ENCODE peak calls at places on chromosomes 7 and 10, in ten cellular contexts. A is neural crest cell, C is choroid plexus epithelial cell, Y is HL-60, Q is kidney, W is endothelial cell, B is cardiac muscle cell, H is hepatocyte, S is foreskin fibroblast, P is astrocyte of the cerebellum. Z is an unnamed sample.

GRCh38 chr7:95441042-95441823 is 6.4 kb upstream of the PON2 start:
- DNase-seq in Q (no peak), H (peak), P (no peak), Y (no peak), W (no peak), A (no peak), B (no peak), S (no peak), C (no peak), Z (no peak)

GRCh38 chr7:106369816-106370215 is 85.0 kb upstream of the NAMPT start:
- DNase-seq in Y (no peak), W (no peak), P (no peak), Q (no peak), B (no peak), C (no peak), A (no peak), S (no peak), H (no peak), Z (no peak)

GRCh38 chr10:104735036-104735435 is 93.9 kb downstream of the SORCS3 start:
- DNase-seq in P (no peak), Y (no peak), H (no peak), B (peak), W (peak), A (no peak), C (no peak), S (no peak), Q (no peak), Z (no peak)

GRCh38 chr7:35893649-35894048 is 92.8 kb downstream of the SEPTIN7 start:
- DNase-seq in Y (no peak), Q (no peak), P (no peak), B (no peak), W (no peak), A (no peak), S (no peak), C (no peak), H (no peak), Z (no peak)

GRCh38 chr7:116753130-116753529 is 81.1 kb downstream of the MET start:
- DNase-seq in Q (no peak), A (no peak), S (no peak), B (no peak), C (no peak), P (no peak), W (no peak), Y (no peak), H (no peak), Z (no peak)

GRCh38 chr10:26090762-26091161 is 125.8 kb upstream of the GAD2 start:
- DNase-seq in S (no peak), Y (no peak), H (no peak), C (no peak), Q (no peak), P (no peak), W (no peak), A (no peak), B (no peak), Z (no peak)

GRCh38 chr7:148963583-148964509 is 64.5 kb downstream of the PDIA4 start:
- DNase-seq in Q (peak), C (peak), A (no peak), H (no peak), P (no peak), B (no peak), S (no peak), Y (no peak), W (peak), Z (no peak)

GRCh38 chr7:147279951-147280350 is 1163.3 kb downstream of the CNTNAP2 start:
- DNase-seq in S (no peak), H (no peak), Y (no peak), Q (no peak), P (no peak), C (no peak), B (no peak), A (no peak), W (no peak), Z (no peak)

GRCh38 chr7:43281268-43281667 is 168.8 kb downstream of the HECW1 start:
- DNase-seq in Y (no peak), W (no peak), C (no peak), P (no peak), H (no peak), Q (no peak), B (no peak), S (no peak), A (no peak), Z (no peak)

GRCh38 chr7:129222064-129222463 is 2.8 kb upstream of the AHCYL2 start:
- DNase-seq in Q (no peak), C (peak), Y (no peak), S (no peak), H (no peak), W (peak), A (no peak), P (no peak), B (no peak), Z (no peak)

GRCh38 chr10:14560794-14561765 is 213.6 kb downstream of the FAM107B start:
- DNase-seq in P (no peak), Q (no peak), H (no peak), B (no peak), C (no peak), Y (peak), W (no peak), S (no peak), A (no peak), Z (no peak)

GRCh38 chr10:26835025-26835424 is 25.7 kb downstream of the ABI1 start:
- DNase-seq in S (no peak), Q (no peak), A (no peak), C (no peak), P (no peak), H (no peak), Y (no peak), B (no peak), W (no peak), Z (no peak)

GRCh38 chr10:106560925-106561640 is 603.4 kb downstream of the SORCS1 start:
- DNase-seq in W (no peak), Q (no peak), Y (no peak), C (peak), H (no peak), A (no peak), P (no peak), B (no peak), S (peak), Z (no peak)

GRCh38 chr7:21624320-21624719 is 81.5 kb downstream of the DNAH11 start:
- DNase-seq in H (no peak), Y (no peak), Q (no peak), P (no peak), C (no peak), A (no peak), B (no peak), W (no peak), S (no peak), Z (no peak)

GRCh38 chr7:34282271-34282670 is 375.7 kb upstream of the NPSR1 start:
- DNase-seq in B (no peak), S (no peak), C (no peak), Y (no peak), Q (no peak), P (no peak), W (no peak), H (no peak), A (no peak), Z (no peak)

GRCh38 chr7:46282155-46282554 is 361.1 kb upstream of the IGFBP3 start:
- DNase-seq in W (no peak), Y (no peak), H (no peak), S (no peak), P (no peak), C (no peak), B (no peak), Q (no peak), A (no peak), Z (no peak)

GRCh38 chr10:11042375-11042774 is 24.7 kb downstream of the CELF2 start:
- DNase-seq in B (no peak), Q (no peak), A (no peak), S (peak), Y (no peak), P (no peak), H (no peak), C (peak), W (no peak), Z (no peak)

GRCh38 chr10:11034762-11035161 is 17.1 kb downstream of the CELF2 start:
- DNase-seq in W (no peak), A (no peak), C (no peak), H (no peak), Y (no peak), S (no peak), P (no peak), Q (no peak), B (no peak), Z (no peak)

GRCh38 chr10:11035318-11035920 is 17.7 kb downstream of the CELF2 start:
- DNase-seq in C (peak), W (peak), P (peak), S (peak), Y (no peak), A (no peak), Q (no peak), B (no peak), H (peak), Z (no peak)

GRCh38 chr10:11036424-11037011 is 18.8 kb downstream of the CELF2 start:
- DNase-seq in W (peak), H (peak), C (peak), P (peak), S (peak), B (peak), Q (no peak), A (peak), Y (no peak), Z (no peak)
- TF ChIP-seq CTCF in W (peak), H (peak), C (peak), P (peak), S (peak), B (peak), Q (peak), A (peak), Y (no peak), Z (peak)

GRCh38 chr7:119640861-119641260 is 632.1 kb upstream of the KCND2 start:
- DNase-seq in P (no peak), A (no peak), Q (no peak), B (no peak), Y (no peak), W (no peak), S (no peak), H (no peak), C (no peak), Z (no peak)
- TF ChIP-seq CTCF in P (no peak), A (no peak), Q (no peak), B (no peak), Y (no peak), W (no peak), S (no peak), H (no peak), C (no peak), Z (no peak)

GRCh38 chr10:89852872-89853271 is 151.5 kb downstream of the KIF20B start:
- DNase-seq in A (no peak), Q (no peak), C (no peak), B (no peak), W (no peak), S (no peak), P (no peak), Y (no peak), H (no peak), Z (no peak)

GRCh38 chr10:89857399-89857798 is 156.0 kb downstream of the KIF20B start:
- DNase-seq in A (no peak), W (no peak), C (peak), B (no peak), S (no peak), H (no peak), Y (no peak), P (no peak), Q (no peak), Z (no peak)

GRCh38 chr10:89853796-89854195 is 152.4 kb downstream of the KIF20B start:
- DNase-seq in A (peak), Y (no peak), S (no peak), H (no peak), Q (no peak), W (peak), B (no peak), C (no peak), P (no peak), Z (no peak)
- TF ChIP-seq CTCF in A (peak), Y (no peak), S (no peak), H (no peak), Q (no peak), W (peak), B (peak), C (peak), P (peak), Z (peak)

GRCh38 chr7:99616359-99617186 is at the start of gene ZSCAN25:
- DNase-seq in Q (peak), S (peak), H (peak), W (peak), Y (peak), P (peak), A (peak), B (peak), C (peak), Z (peak)
- TF ChIP-seq CTCF in Q (peak), S (peak), H (peak), W (no peak), Y (no peak), P (peak), A (peak), B (peak), C (peak), Z (no peak)

GRCh38 chr10:70347321-70347720 is 35.1 kb downstream of the LRRC20 start:
- DNase-seq in Q (no peak), W (no peak), A (no peak), Y (no peak), S (no peak), H (no peak), B (no peak), C (no peak), P (no peak), Z (no peak)

GRCh38 chr10:70350501-70350900 is 31.9 kb downstream of the LRRC20 start:
- DNase-seq in P (no peak), Y (no peak), C (no peak), B (no peak), Q (no peak), W (no peak), S (no peak), A (no peak), H (no peak), Z (no peak)

GRCh38 chr10:70344144-70344543 is 38.3 kb downstream of the LRRC20 start:
- DNase-seq in W (no peak), C (no peak), Q (no peak), B (no peak), H (no peak), Y (no peak), P (no peak), S (no peak), A (no peak), Z (no peak)

GRCh38 chr10:70346155-70346554 is 36.3 kb downstream of the LRRC20 start:
- DNase-seq in Q (no peak), W (no peak), P (no peak), S (no peak), H (no peak), A (no peak), Y (no peak), C (no peak), B (no peak), Z (no peak)

GRCh38 chr10:70348228-70348850 is 34.1 kb downstream of the LRRC20 start:
- DNase-seq in B (peak), P (no peak), Y (peak), A (no peak), S (no peak), Q (no peak), C (peak), W (peak), H (peak), Z (no peak)
- TF ChIP-seq CTCF in B (peak), P (peak), Y (peak), A (peak), S (peak), Q (peak), C (peak), W (peak), H (peak), Z (no peak)

DNA sequence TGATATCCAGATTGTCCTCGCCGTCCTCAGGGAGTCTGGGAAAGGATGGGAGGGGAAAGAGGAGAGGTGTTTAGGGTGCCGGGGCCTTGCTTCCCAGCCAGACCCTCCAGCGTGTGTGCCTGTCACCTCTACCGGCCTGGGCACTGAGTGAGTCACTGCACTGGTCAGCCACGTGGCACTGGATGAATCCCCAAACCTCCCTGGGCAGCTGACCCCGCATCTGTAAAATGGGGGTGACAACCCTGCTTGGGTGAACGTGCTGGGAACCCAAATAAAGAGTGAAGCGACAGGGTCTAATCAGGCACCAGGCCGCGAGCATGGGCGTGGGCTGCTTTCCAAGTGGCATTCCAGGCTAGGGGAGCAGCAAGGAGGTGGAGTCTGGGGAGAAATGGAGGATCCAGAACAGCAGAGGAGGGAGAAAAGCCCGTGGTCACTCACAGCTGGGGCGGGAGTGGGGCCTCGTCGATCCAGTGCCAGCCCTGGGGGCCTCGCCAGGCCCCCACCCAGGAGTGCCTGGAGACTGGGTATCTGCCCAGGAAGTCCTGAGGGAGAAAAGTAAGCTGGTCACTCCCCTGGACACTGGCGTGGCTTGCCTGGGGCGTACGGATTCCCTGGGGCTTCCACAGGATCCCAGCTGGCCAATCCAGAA is 29.7 kb downstream of the KLRG2 start:
- DNase-seq in C (no peak), A (no peak), Y (no peak), S (no peak), P (no peak), B (no peak), W (no peak), H (no peak), Q (peak), Z (no peak)
- TF ChIP-seq CTCF in C (no peak), A (no peak), Y (no peak), S (no peak), P (no peak), B (no peak), W (no peak), H (no peak), Q (no peak), Z (no peak)

GRCh38 chr10:74968621-74969019 is 142.2 kb downstream of the KAT6B start:
- DNase-seq in Q (no peak), P (no peak), S (no peak), H (no peak), B (no peak), C (no peak), Y (no peak), W (no peak), A (no peak), Z (no peak)

GRCh38 chr10:74969093-74969492 is 142.4 kb upstream of the SAMD8 start:
- DNase-seq in P (no peak), Q (no peak), S (no peak), W (no peak), C (no peak), A (no peak), Y (no peak), B (no peak), H (no peak), Z (no peak)

GRCh38 chr10:74967850-74968620 is 141.6 kb downstream of the KAT6B start:
- DNase-seq in P (no peak), B (no peak), H (peak), C (no peak), S (no peak), A (no peak), Y (no peak), W (no peak), Q (no peak), Z (no peak)

GRCh38 chr10:74973993-74974392 is 137.5 kb upstream of the SAMD8 start:
- DNase-seq in H (no peak), Y (no peak), S (no peak), C (no peak), P (no peak), W (no peak), A (no peak), Q (no peak), B (no peak), Z (no peak)

GRCh38 chr10:74969530-74969929 is 141.9 kb upstream of the SAMD8 start:
- DNase-seq in P (no peak), Y (no peak), C (no peak), W (no peak), Q (no peak), H (no peak), A (no peak), S (no peak), B (no peak), Z (no peak)
- TF ChIP-seq CTCF in P (no peak), Y (no peak), C (no peak), W (no peak), Q (no peak), H (no peak), A (no peak), S (no peak), B (no peak), Z (no peak)

GRCh38 chr7:29988391-29989256 is 977 bp downstream of the SCRN1 start:
- DNase-seq in P (peak), S (peak), C (peak), B (peak), W (peak), H (peak), Y (peak), Q (peak), A (peak), Z (peak)

GRCh38 chr7:29987821-29988317 is 1.7 kb downstream of the SCRN1 start:
- DNase-seq in C (peak), H (peak), S (peak), Q (no peak), W (no peak), B (no peak), A (no peak), Y (no peak), P (peak), Z (peak)

GRCh38 chr7:29990931-29991330 is 1.3 kb upstream of the SCRN1 start:
- DNase-seq in Y (no peak), W (no peak), P (no peak), A (no peak), H (no peak), B (no peak), S (no peak), Q (no peak), C (no peak), Z (no peak)

GRCh38 chr7:29987083-29987482 is 2.5 kb downstream of the SCRN1 start:
- DNase-seq in Q (no peak), P (no peak), C (peak), W (no peak), A (no peak), H (peak), B (no peak), S (peak), Y (no peak), Z (no peak)

DNA sequence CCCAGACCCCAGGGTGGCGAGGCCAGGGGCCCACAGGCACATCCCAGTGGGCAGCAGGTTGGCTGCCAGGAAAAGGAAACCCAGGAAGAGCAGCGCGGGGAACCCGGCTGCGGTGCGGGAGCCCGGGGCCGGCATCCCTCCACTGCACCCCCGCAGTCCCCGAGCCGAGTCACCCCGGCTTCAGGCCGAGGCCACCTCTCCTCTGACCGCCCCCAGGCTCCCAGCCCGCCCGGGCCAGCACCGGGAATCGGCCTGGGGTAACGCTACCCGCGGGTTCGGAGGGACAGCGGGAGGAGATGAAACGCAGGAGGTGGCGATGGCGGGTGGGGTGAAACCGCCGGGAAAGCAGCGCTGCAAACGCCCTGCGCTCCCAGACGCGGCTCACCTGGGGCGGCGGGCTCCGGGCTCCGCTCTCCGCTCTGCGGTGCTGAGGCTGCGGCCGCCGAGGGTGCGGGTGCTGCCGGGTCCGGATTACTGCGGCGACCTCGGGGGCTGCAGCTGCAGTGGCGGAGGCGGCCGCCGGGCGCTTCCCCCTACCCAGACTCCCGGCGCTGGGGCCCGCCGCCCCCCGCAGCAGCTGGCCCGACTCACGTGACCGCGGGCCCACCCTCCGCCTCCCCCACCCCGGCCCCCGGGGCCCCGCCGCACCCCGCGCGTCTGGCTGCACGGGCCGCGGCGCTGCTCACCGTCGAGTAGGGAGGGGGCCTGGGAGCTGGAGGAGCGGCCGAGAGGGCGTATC is at the start of gene SCRN1:
- DNase-seq in Y (peak), S (no peak), W (peak), C (peak), H (peak), B (peak), P (no peak), Q (peak), A (peak), Z (peak)
- TF ChIP-seq CTCF in Y (no peak), S (no peak), W (no peak), C (no peak), H (no peak), B (no peak), P (no peak), Q (peak), A (no peak), Z (no peak)

Z was measured in mesothelial cell of epicardium.